ENCODE peak calls at places on chromosomes 1 and 21, in five cellular contexts. G, A, V, B and H are unnamed samples.

GRCh38 chr1:164641353-164641730 is 82.4 kb downstream of the PBX1 start:
- DNase-seq in A (no peak), G (peak), B (peak), V (no peak), H (no peak)

GRCh38 chr21:19109694-19110093 is 706.1 kb upstream of the TMPRSS15 start:
- DNase-seq in B (no peak), A (no peak), V (no peak), G (no peak), H (no peak)

GRCh38 chr1:170661646-170662411 is 2.1 kb upstream of the PRRX1 start:
- DNase-seq in G (peak), A (no peak), B (peak), V (no peak), H (peak)

GRCh38 chr1:161816201-161816600 is 50.1 kb downstream of the ATF6 start:
- DNase-seq in V (no peak), A (no peak), B (peak), G (peak), H (no peak)

GRCh38 chr1:202154148-202154765 is 6.1 kb downstream of the PTPN7 start:
- DNase-seq in V (no peak), A (no peak), G (no peak), B (no peak), H (no peak)

GRCh38 chr1:115838426-115838804 is 2.5 kb downstream of the NHLH2 start:
- DNase-seq in B (no peak), A (no peak), V (no peak), G (no peak), H (peak)

GRCh38 chr21:17371470-17371869 is 141.4 kb upstream of the CXADR start:
- DNase-seq in V (no peak), B (peak), G (peak), A (no peak), H (peak)

GRCh38 chr1:202852163-202852904 is 36.6 kb downstream of the RABIF start:
- DNase-seq in G (peak), A (peak), V (peak), B (peak), H (peak)

GRCh38 chr1:164991763-164992162 is 364.8 kb downstream of the LMX1A start:
- DNase-seq in A (no peak), B (no peak), V (no peak), G (no peak), H (no peak)

GRCh38 chr1:200372095-200372884 is 37.5 kb downstream of the ZNF281 start:
- DNase-seq in A (no peak), G (peak), B (peak), V (peak), H (peak)

GRCh38 chr1:44496541-44497171 is 91.6 kb downstream of the RNF220 start:
- DNase-seq in G (no peak), B (no peak), A (no peak), V (no peak), H (no peak)

GRCh38 chr1:183807549-183808168 is 2.7 kb downstream of the RGL1 start:
- DNase-seq in V (peak), G (peak), B (peak), A (no peak), H (no peak)

GRCh38 chr1:183806086-183806485 is 1.2 kb downstream of the RGL1 start:
- DNase-seq in G (peak), V (no peak), B (peak), A (no peak), H (no peak)

GRCh38 chr1:183808296-183809027 is 3.5 kb downstream of the RGL1 start:
- DNase-seq in V (no peak), A (no peak), B (peak), G (no peak), H (no peak)

GRCh38 chr1:183804916-183805734 is at the start of gene RGL1:
- DNase-seq in A (peak), B (peak), V (peak), G (peak), H (peak)

GRCh38 chr1:183806650-183807049 is 1.7 kb downstream of the RGL1 start:
- DNase-seq in B (peak), G (no peak), V (no peak), A (no peak), H (no peak)
- H3K27ac ChIP-seq in B (no peak), G (no peak), V (no peak), A (no peak), H (no peak)

GRCh38 chr1:226308723-226309397 is at the start of gene LIN9:
- DNase-seq in V (peak), G (peak), A (peak), B (peak), H (peak)
- H3K23ac ChIP-seq in V (no peak), G (peak), A (peak), B (peak), H (peak)

GRCh38 chr1:160722726-160723125 is 11.1 kb upstream of the CD48 start:
- DNase-seq in G (no peak), B (no peak), A (no peak), V (no peak), H (no peak)

GRCh38 chr1:160711528-160712311 is at the start of gene CD48:
- DNase-seq in A (no peak), B (no peak), V (no peak), G (no peak), H (no peak)

GRCh38 chr1:160716013-160716412 is 4.4 kb upstream of the CD48 start:
- DNase-seq in A (no peak), G (no peak), V (no peak), B (no peak), H (no peak)

GRCh38 chr1:160720366-160720765 is 8.7 kb upstream of the CD48 start:
- DNase-seq in V (no peak), G (no peak), A (no peak), B (peak), H (no peak)

GRCh38 chr1:160717284-160717683 is 5.7 kb upstream of the CD48 start:
- DNase-seq in A (no peak), V (no peak), G (no peak), B (no peak), H (no peak)
- H3K27ac ChIP-seq in A (no peak), V (no peak), G (no peak), B (no peak), H (no peak)

GRCh38 chr21:30921129-30921528 is 39.7 kb upstream of the KRTAP11-1 start:
- DNase-seq in V (no peak), G (no peak), A (no peak), B (no peak), H (no peak)
- H3K23ac ChIP-seq in V (no peak), G (no peak), A (no peak), B (no peak), H (no peak)

GRCh38 chr1:9031484-9032259 is 5.4 kb upstream of the SLC2A7 start:
- DNase-seq in G (no peak), B (no peak), A (no peak), V (no peak), H (no peak)
- H3K27ac ChIP-seq in G (no peak), B (no peak), A (no peak), V (no peak), H (no peak)

GRCh38 chr1:228157381-228158126 is 7.8 kb downstream of the GJC2 start:
- DNase-seq in A (no peak), V (no peak), B (no peak), G (no peak), H (no peak)

GRCh38 chr1:228154685-228155571 is 5.2 kb downstream of the GJC2 start:
- DNase-seq in B (no peak), G (no peak), V (no peak), A (no peak), H (no peak)

GRCh38 chr1:228156941-228157351 is 7.2 kb downstream of the GJC2 start:
- DNase-seq in B (no peak), V (no peak), G (no peak), A (no peak), H (no peak)

GRCh38 chr1:228156518-228156875 is 6.8 kb downstream of the GJC2 start:
- DNase-seq in A (no peak), G (no peak), V (no peak), B (no peak), H (no peak)

DNA sequence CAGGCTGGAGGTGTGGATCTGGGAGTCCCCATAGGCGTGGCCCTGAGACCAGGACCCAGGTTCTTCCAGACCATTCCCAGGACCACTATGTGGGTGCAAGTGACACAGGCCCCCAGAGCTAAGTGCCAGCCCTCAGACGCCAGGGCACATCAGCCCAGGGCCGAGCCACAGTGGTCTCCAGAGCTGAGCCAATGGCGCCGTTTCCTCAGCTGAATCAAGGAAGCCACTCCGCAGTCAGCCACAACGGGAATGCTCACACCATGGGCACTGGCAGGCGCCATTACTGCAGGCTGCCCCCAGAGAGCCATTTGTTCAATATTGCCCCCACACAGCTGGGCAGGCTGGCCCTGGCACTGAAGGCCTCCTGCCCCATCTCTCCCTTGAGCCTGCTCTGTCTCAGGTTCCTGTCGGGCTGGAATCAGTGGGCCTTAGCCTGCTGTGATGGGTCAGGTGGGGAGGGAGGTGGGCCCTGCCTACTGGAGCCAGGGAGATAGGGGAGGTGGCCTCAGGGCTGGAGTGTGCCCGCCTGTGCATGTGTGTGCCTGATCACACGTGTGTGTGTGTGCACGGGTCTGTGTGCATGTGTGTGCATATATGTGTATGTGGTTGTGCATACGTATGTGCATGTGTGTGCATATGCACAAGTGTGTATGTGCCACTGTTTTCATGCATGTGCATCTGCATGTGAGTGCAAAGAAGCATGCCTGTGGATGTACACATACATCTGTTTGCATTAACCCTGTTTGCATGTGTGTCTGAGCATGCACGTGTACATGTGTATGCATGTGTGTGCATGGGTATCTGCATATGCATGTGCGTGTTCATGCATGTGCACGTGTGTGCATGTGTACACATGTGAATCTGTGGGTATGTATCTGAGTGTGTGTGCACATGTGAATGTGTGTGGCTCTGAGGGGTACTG is 6.1 kb downstream of the GJC2 start:
- DNase-seq in G (no peak), A (no peak), V (no peak), B (no peak), H (no peak)
- H3K23ac ChIP-seq in G (no peak), A (peak), V (no peak), B (no peak), H (no peak)